ENCODE peak calls at places on chromosomes 11 and 22, in five cellular contexts. R is K562, P is SK-N-SH, I is HepG2, A is GM12878. S is an unnamed sample.
A peak's percentile ranks its signal among the peaks of the same experiment; 100 is the strongest.

GRCh38 chr11:106988151-106988806 is 30.0 kb downstream of the GUCY1A2 start:
- DNase-seq in A (no peak), R (no peak), P (no peak), I (no peak), S (no peak)

GRCh38 chr11:123516238-123516637 is 86.2 kb downstream of the GRAMD1B start:
- DNase-seq in I (no peak), R (no peak), A (no peak), P (no peak), S (no peak)

GRCh38 chr11:115939726-115940421 is 435.7 kb upstream of the CADM1 start:
- DNase-seq in R (no peak), P (no peak), I (no peak), A (no peak), S (no peak)

GRCh38 chr11:68658661-68659060 is 25.7 kb upstream of the GAL start:
- DNase-seq in A (no peak), R (no peak), P (peak; percentile 66), I (no peak), S (no peak)

GRCh38 chr11:34490304-34490703 is 23.3 kb downstream of the ELF5 start:
- DNase-seq in I (no peak), A (no peak), R (no peak), P (no peak), S (no peak)

GRCh38 chr11:68924073-68924925 is 20.6 kb downstream of the IGHMBP2 start:
- DNase-seq in I (no peak), A (no peak), R (no peak), P (no peak), S (no peak)

GRCh38 chr11:2586091-2586792 is 113.6 kb downstream of the KCNQ1OT1 start:
- DNase-seq in A (no peak), P (peak; percentile 19), R (no peak), I (no peak), S (no peak)

GRCh38 chr11:198236-198806 is 5.4 kb downstream of the SCGB1C1 start:
- DNase-seq in P (no peak), A (no peak), I (no peak), R (no peak), S (no peak)

GRCh38 chr11:2208691-2209369 is 37.2 kb upstream of the TH start:
- DNase-seq in I (peak; percentile 12), R (no peak), A (no peak), P (peak; percentile 72), S (no peak)

GRCh38 chr22:42596376-42596775 is 18.3 kb downstream of the POLDIP3 start:
- DNase-seq in I (no peak), A (no peak), R (no peak), P (no peak), S (no peak)

GRCh38 chr22:37996515-37997246 is 12.3 kb upstream of the SOX10 start:
- DNase-seq in P (no peak), I (no peak), A (no peak), R (no peak), S (no peak)

GRCh38 chr11:131854391-131854790 is 484.0 kb downstream of the NTM start:
- DNase-seq in P (no peak), I (no peak), R (no peak), A (no peak), S (no peak)

GRCh38 chr11:56637500-56637899 is 4.7 kb downstream of the OR5AP2 start:
- DNase-seq in R (no peak), I (no peak), A (no peak), P (no peak), S (no peak)

GRCh38 chr11:8033312-8033715 is 46.2 kb downstream of the EIF3F start:
- DNase-seq in R (peak; percentile 76), A (no peak), I (peak; percentile 40), P (peak; percentile 91), S (peak; percentile 86)
- TF ChIP-seq FOXM1 in R (no peak), A (no peak), I (no peak), P (no peak), S (no peak)

DNA sequence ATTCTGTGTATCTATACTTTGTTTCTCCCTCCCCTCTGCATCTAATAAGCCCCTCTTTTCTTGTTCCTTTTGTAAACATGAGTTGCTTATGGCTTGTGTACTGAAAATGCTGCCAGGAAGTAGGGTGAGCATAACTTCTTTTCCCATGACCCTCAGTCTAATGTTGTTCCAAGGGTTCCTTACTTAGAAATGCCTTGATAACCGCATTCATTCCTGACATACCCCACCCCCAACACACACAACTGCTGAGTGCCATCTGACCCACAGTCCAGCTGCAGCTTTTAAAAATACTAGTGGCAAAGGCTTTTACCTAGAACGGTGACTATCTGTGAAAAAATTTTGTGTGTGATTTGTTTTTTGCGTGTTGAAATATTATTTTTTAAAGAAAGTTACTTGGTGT is 52.5 kb downstream of the ARHGAP42 start:
- DNase-seq in R (no peak), P (no peak), A (no peak), I (peak; percentile 40), S (no peak)
- TF ChIP-seq FOXM1 in R (no peak), P (no peak), A (no peak), I (no peak), S (no peak)

DNA sequence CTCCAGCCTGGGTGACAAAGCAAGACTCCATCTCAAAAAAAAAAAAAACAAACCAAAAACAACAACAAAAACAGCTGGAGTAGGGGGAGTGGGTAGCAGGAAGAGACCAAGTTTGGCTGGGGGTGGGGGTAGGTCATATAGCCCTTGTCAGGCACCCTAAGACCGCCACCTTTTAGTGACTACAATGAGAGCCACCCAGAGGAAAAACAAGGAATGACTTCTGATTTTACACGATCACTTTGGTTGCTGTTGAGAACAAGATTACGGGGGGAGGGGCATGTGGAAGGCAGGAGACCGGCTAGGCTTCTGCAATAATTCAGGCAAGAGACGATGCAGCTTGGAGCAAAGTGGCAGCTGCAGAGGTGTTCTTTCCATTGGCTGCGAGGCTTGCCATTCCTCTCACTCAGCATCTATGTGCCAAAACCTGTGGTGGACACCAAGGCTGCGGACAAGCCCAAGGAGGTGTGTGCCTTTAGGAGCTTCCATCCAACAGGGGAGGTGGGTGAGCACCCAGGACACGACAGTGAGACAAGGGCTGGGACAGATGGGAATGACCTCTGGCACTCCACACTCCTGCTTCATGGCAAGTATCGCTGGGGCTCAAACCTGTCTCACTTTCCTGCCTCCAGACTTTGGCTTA is 1.7 kb downstream of the RPS19BP1 start:
- DNase-seq in I (peak; percentile 57), R (peak; percentile 69), A (no peak), P (peak; percentile 45), S (peak; percentile 46)
- TF ChIP-seq FOXM1 in I (no peak), R (no peak), A (no peak), P (no peak), S (no peak)

DNA sequence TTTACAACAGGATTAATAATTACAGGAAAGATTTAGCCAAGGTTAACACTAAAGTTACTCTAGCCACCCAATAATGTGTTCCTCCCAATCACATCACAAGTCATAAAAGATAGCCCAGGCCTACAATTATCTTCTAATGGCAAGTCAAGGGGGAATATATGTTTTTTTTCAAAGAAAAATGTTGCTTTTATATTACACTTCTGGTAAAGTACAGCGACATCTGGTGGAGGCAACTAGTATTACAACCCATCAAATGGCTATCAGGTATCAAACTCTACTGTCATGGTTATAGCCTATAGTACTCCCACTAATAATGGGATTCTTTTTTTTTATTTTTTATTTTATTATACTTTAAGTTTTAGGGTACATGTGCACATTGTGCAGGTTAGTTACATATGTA is 71.8 kb downstream of the XRRA1 start:
- DNase-seq in A (no peak), R (peak; percentile 32), I (no peak), P (no peak), S (no peak)
- TF ChIP-seq FOXM1 in A (no peak), R (no peak), I (no peak), P (no peak), S (no peak)

DNA sequence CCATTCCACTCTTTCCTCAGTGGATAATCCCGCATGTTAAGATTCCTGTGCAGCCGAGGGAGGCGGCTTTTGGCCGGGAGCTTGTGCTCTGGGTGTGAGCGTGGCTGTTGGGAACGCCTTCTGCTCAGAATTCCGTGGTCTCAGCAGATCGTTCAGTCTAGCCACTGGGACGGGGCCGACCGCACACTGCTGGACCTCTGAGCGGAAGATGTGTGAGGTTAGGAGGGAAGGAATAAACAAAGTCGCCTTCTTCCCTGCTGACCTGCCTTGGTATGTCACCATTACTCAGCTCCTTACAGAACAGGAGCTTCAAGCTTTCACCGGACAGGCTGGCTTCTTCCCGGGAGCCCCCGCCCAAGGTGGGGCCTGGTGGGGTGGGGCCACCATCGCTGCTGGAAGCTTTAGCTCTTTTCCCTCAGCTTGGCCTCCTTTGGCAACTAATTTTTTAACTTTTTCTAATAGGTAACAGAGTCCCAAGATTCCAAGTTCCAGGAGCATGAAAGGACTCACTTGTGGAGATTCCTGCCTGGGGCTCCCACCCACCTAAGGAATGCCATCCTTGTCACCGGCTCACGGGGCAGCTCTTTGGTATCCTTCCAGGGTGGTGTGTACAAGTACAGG is 22.5 kb upstream of the SEPTIN5 start:
- DNase-seq in I (no peak), P (no peak), R (peak; percentile 92), A (no peak), S (peak; percentile 65)
- TF ChIP-seq FOXM1 in I (no peak), P (no peak), R (no peak), A (no peak), S (no peak)

DNA sequence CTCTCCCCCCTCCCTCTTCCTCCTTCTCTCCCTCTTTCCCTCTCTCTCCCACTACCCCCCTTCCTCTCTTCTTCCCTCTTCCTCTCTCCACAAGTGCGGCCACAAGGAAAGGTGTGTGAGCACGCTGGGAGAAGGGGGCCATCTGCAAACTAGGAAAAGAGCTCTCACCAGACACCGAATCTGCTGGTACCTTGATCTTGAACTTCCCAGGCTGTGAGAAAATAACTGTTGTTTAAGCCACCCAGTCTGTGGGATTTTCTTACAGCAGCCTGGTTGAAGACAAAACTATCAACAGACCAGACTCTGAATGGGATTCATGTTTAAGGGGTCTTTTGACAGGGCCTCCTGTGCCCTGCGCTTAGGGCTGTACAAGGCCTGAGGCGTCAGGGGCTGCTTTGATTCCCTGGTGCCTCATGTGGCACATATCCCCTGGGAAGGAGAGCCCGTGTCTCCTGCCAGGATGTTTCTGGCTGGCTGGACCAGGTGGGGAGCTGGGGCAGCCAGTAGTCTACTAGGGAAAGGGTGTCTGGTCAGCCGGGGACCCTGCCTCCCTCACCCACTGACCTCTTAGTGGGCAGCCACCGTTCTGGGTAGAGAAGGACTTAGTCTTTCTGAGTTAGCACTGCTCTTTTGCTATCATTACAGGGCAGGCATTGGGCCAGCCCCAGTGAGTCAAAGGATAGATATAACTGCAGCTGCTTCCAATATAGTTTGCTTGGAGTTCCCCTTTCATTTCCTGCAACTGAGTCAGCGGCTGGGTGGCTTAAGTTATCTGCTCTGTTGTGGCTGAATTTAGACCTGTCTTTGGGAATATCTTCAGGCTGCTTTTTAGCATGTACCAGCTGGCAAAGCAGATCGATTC is 6.2 kb downstream of the PANX1 start:
- DNase-seq in P (no peak), A (no peak), I (no peak), R (peak; percentile 47), S (no peak)
- TF ChIP-seq FOXM1 in P (no peak), A (no peak), I (no peak), R (no peak), S (no peak)

GRCh38 chr11:82191690-82192089 is 542.0 kb downstream of the FAM181B start:
- DNase-seq in R (no peak), A (no peak), I (no peak), P (peak; percentile 8), S (no peak)
- TF ChIP-seq FOXM1 in R (no peak), A (no peak), I (no peak), P (no peak), S (no peak)